ENCODE peak calls at places on chromosomes 12 and 14, in ten cellular contexts. C is HFFc6, A is foreskin keratinocyte, W is WTC11, B is choroid plexus epithelial cell, G is HCT116, D is heart left ventricle, V is right lobe of liver, I is epithelial cell of esophagus, U is transverse colon. K is an unnamed sample.

GRCh38 chr14:101843665-101844064 is 82.2 kb downstream of the PPP2R5C start:
- DNase-seq in W (no peak), G (no peak), U (peak), B (peak), A (no peak), V (no peak), C (no peak), D (no peak), I (no peak), K (peak)

GRCh38 chr14:100712490-100712889 is 14.2 kb upstream of the DLK1 start:
- DNase-seq in V (no peak), U (peak), D (no peak), W (no peak), B (no peak), G (no peak), I (peak), A (peak), C (no peak), K (peak)

GRCh38 chr14:50342211-50343080 is 30.3 kb downstream of the DMAC2L start:
- DNase-seq in A (no peak), U (peak), W (peak), I (peak), B (peak), V (peak), C (peak), G (no peak), D (peak), K (no peak)

GRCh38 chr14:34064349-34064748 is 113.5 kb upstream of the EGLN3 start:
- DNase-seq in D (peak), W (no peak), C (peak), U (peak), V (no peak), I (peak), B (no peak), A (no peak), G (no peak), K (no peak)

GRCh38 chr14:65832431-65833253 is 420.1 kb downstream of the FUT8 start:
- DNase-seq in G (no peak), V (no peak), I (no peak), C (no peak), U (no peak), B (peak), W (no peak), A (no peak), D (no peak), K (no peak)

GRCh38 chr14:48792376-48793024 is 793.7 kb downstream of the RPS29 start:
- DNase-seq in G (no peak), A (no peak), C (no peak), D (no peak), I (no peak), W (no peak), U (no peak), V (no peak), B (no peak), K (no peak)

GRCh38 chr14:35932136-35932535 is 106.0 kb downstream of the BRMS1L start:
- DNase-seq in W (no peak), G (no peak), B (no peak), C (no peak), I (no peak), A (no peak), V (no peak), U (no peak), D (no peak), K (no peak)

GRCh38 chr12:46585854-46586621 is 213.5 kb upstream of the SLC38A2 start:
- DNase-seq in G (peak), A (peak), D (no peak), B (peak), W (peak), C (peak), V (no peak), I (peak), U (peak), K (peak)

GRCh38 chr14:54756656-54757392 is 145.8 kb downstream of the GCH1 start:
- DNase-seq in I (no peak), B (no peak), G (no peak), A (no peak), V (no peak), U (no peak), D (no peak), C (no peak), W (no peak), K (no peak)

GRCh38 chr12:6052940-6053329 is 71.5 kb downstream of the VWF start:
- DNase-seq in G (no peak), C (peak), U (no peak), D (no peak), B (peak), W (no peak), I (no peak), V (no peak), A (no peak), K (no peak)
- TF ChIP-seq CTCF in G (no peak), C (no peak), U (no peak), D (no peak), B (no peak), W (no peak), I (no peak), V (no peak), A (no peak), K (no peak)

GRCh38 chr12:110245278-110245868 is 35.7 kb upstream of the ATP2A2 start:
- DNase-seq in C (no peak), I (peak), U (peak), B (no peak), D (peak), G (no peak), V (peak), W (peak), A (no peak), K (peak)
- TF ChIP-seq CTCF in C (peak), I (peak), U (peak), B (peak), D (no peak), G (peak), V (peak), W (no peak), A (peak), K (no peak)

GRCh38 chr12:48932878-48933277 is 7.6 kb upstream of the FKBP11 start:
- DNase-seq in V (no peak), I (no peak), A (no peak), U (no peak), D (no peak), C (no peak), B (no peak), G (no peak), W (no peak), K (no peak)

GRCh38 chr12:48933664-48934311 is 8.5 kb upstream of the FKBP11 start:
- DNase-seq in G (no peak), C (no peak), D (no peak), A (no peak), I (no peak), W (no peak), U (no peak), V (no peak), B (no peak), K (no peak)

GRCh38 chr12:48937170-48937569 is 11.9 kb upstream of the FKBP11 start:
- DNase-seq in W (peak), C (no peak), I (no peak), B (peak), V (no peak), A (no peak), D (no peak), U (no peak), G (no peak), K (no peak)

GRCh38 chr12:48936379-48936979 is 11.2 kb upstream of the FKBP11 start:
- DNase-seq in V (peak), I (peak), B (peak), W (peak), G (peak), C (peak), A (no peak), D (peak), U (peak), K (peak)

GRCh38 chr12:48934312-48934706 is 9.0 kb upstream of the FKBP11 start:
- DNase-seq in A (no peak), G (no peak), C (no peak), B (peak), I (no peak), V (no peak), D (no peak), W (no peak), U (no peak), K (no peak)
- TF ChIP-seq CTCF in A (peak), G (peak), C (peak), B (peak), I (peak), V (peak), D (peak), W (no peak), U (no peak), K (no peak)

GRCh38 chr12:51820721-51821422 is 27.6 kb downstream of the FIGNL2 start:
- DNase-seq in G (no peak), U (peak), C (no peak), V (peak), D (peak), I (peak), A (no peak), B (no peak), W (peak), K (no peak)

GRCh38 chr12:51821423-51822260 is 26.9 kb downstream of the FIGNL2 start:
- DNase-seq in B (no peak), V (no peak), I (no peak), C (no peak), G (no peak), W (peak), U (no peak), A (no peak), D (no peak), K (no peak)

GRCh38 chr12:51822261-51822616 is 26.3 kb downstream of the FIGNL2 start:
- DNase-seq in G (no peak), D (peak), W (no peak), C (no peak), B (no peak), I (no peak), V (no peak), U (no peak), A (no peak), K (no peak)

GRCh38 chr12:51823875-51824565 is 24.5 kb downstream of the FIGNL2 start:
- DNase-seq in D (no peak), A (peak), V (no peak), B (peak), C (peak), I (peak), U (peak), G (peak), W (no peak), K (peak)

GRCh38 chr12:51822956-51823355 is 25.6 kb downstream of the FIGNL2 start:
- DNase-seq in G (no peak), B (no peak), V (no peak), C (no peak), W (no peak), U (no peak), I (no peak), A (no peak), D (no peak), K (no peak)
- TF ChIP-seq CTCF in G (no peak), B (no peak), V (no peak), C (no peak), W (no peak), U (no peak), I (no peak), A (no peak), D (no peak), K (no peak)

GRCh38 chr14:62117010-62117717 is 354.9 kb downstream of the SNAPC1 start:
- DNase-seq in U (peak), D (peak), V (peak), B (peak), A (no peak), G (no peak), C (peak), W (peak), I (peak), K (peak)
- TF ChIP-seq CTCF in U (no peak), D (no peak), V (peak), B (peak), A (peak), G (no peak), C (peak), W (no peak), I (peak), K (no peak)

K was measured in Calu3.